ENCODE peak calls at places on chromosomes 6 and 20, in nine cellular contexts. C is esophagus squamous epithelium, M is fibroblast of lung, D is tibial nerve, V is A673, P is HFF-Myc, T is brain microvascular endothelial cell, S is body of pancreas, N is fibroblast of mammary gland. Q is an unnamed sample.
A peak's percentile ranks its signal among the peaks of the same experiment; 100 is the strongest.

GRCh38 chr6:110422444-110422822 is 7.1 kb upstream of the DDO start:
- DNase-seq in N (no peak), T (no peak), P (no peak), C (no peak), V (no peak), S (no peak), D (no peak), M (peak; percentile 20), Q (no peak)

GRCh38 chr6:37783831-37784584 is 35.5 kb upstream of the ZFAND3 start:
- DNase-seq in V (peak; percentile 18), D (peak; percentile 36), M (peak; percentile 51), C (no peak), T (peak; percentile 24), P (no peak), S (no peak), N (peak; percentile 50), Q (no peak)

GRCh38 chr6:62150048-62150663 is 135.9 kb downstream of the KHDRBS2 start:
- DNase-seq in P (peak; percentile 1), V (peak; percentile 47), N (peak; percentile 53), S (no peak), M (peak; percentile 23), T (peak; percentile 1), C (no peak), D (no peak), Q (no peak)

GRCh38 chr20:23094927-23095326 is 8.8 kb upstream of the CD93 start:
- DNase-seq in C (no peak), D (no peak), M (no peak), V (no peak), P (no peak), N (no peak), T (no peak), S (no peak), Q (no peak)

GRCh38 chr6:53325785-53326184 is 23.0 kb downstream of the ELOVL5 start:
- DNase-seq in N (no peak), T (no peak), C (no peak), V (no peak), M (no peak), D (no peak), P (no peak), S (no peak), Q (no peak)

GRCh38 chr20:20487811-20488210 is 119.9 kb downstream of the INSM1 start:
- DNase-seq in V (no peak), C (no peak), M (no peak), T (no peak), D (no peak), P (no peak), S (no peak), N (no peak), Q (no peak)

GRCh38 chr20:46151936-46152335 is 33.8 kb downstream of the CD40 start:
- DNase-seq in V (no peak), D (no peak), M (no peak), C (no peak), T (no peak), S (no peak), P (no peak), N (no peak), Q (no peak)

GRCh38 chr6:143806282-143807102 is 36.6 kb upstream of the LTV1 start:
- DNase-seq in P (peak; percentile 24), V (no peak), C (peak; percentile 0), M (peak; percentile 67), T (peak; percentile 93), N (peak; percentile 86), D (no peak), S (no peak), Q (no peak)

GRCh38 chr6:37473364-37474095 is 26.2 kb downstream of the CCDC167 start:
- DNase-seq in M (peak; percentile 39), C (no peak), T (no peak), P (no peak), D (no peak), S (peak; percentile 29), N (no peak), V (no peak), Q (no peak)

GRCh38 chr6:141598487-141598886 is 534.2 kb upstream of the GJE1 start:
- DNase-seq in N (peak; percentile 49), M (peak; percentile 33), S (no peak), D (no peak), T (no peak), P (no peak), C (no peak), V (no peak), Q (no peak)

GRCh38 chr20:40293740-40294139 is 395.3 kb downstream of the MAFB start:
- DNase-seq in D (peak; percentile 60), M (peak; percentile 20), V (no peak), T (no peak), C (no peak), P (no peak), S (no peak), N (peak; percentile 64), Q (no peak)

GRCh38 chr6:159997498-159998101 is 28.7 kb downstream of the IGF2R start:
- DNase-seq in V (no peak), D (no peak), N (no peak), P (no peak), S (no peak), C (no peak), M (no peak), T (no peak), Q (no peak)

GRCh38 chr6:159996626-159997497 is 28.0 kb downstream of the IGF2R start:
- DNase-seq in N (no peak), V (no peak), T (no peak), D (no peak), P (no peak), M (no peak), S (no peak), C (no peak), Q (no peak)

GRCh38 chr6:159992366-159992765 is 23.5 kb downstream of the IGF2R start:
- DNase-seq in C (no peak), V (no peak), P (no peak), M (no peak), S (no peak), N (no peak), T (no peak), D (no peak), Q (no peak)

GRCh38 chr6:159996087-159996622 is 27.3 kb downstream of the IGF2R start:
- DNase-seq in S (no peak), C (no peak), P (no peak), V (peak; percentile 27), D (no peak), T (no peak), N (no peak), M (no peak), Q (no peak)

GRCh38 chr6:159995405-159995804 is 26.5 kb downstream of the IGF2R start:
- DNase-seq in S (no peak), N (no peak), M (no peak), C (no peak), T (no peak), V (no peak), D (no peak), P (no peak), Q (no peak)
- H3K4me3 ChIP-seq in S (no peak overlapping the region), N (no peak overlapping the region), M (no peak overlapping the region), C (no peak overlapping the region), T (no peak overlapping the region), V (no peak overlapping the region), D (no peak overlapping the region), P (no peak overlapping the region), Q (no peak overlapping the region)

GRCh38 chr20:58722379-58722778 is 29.8 kb downstream of the NPEPL1 start:
- DNase-seq in C (no peak), V (no peak), S (no peak), M (no peak), T (no peak), D (no peak), P (no peak), N (no peak), Q (no peak)
- H3K4me3 ChIP-seq in C (no peak overlapping the region), V (no peak overlapping the region), S (no peak overlapping the region), M (no peak overlapping the region), T (no peak overlapping the region), D (no peak overlapping the region), P (no peak overlapping the region), N (no peak overlapping the region), Q (no peak overlapping the region)

GRCh38 chr20:8331740-8332412 is 199.8 kb downstream of the PLCB1 start:
- DNase-seq in S (peak; percentile 31), C (no peak), D (peak; percentile 10), M (peak; percentile 77), P (peak; percentile 30), V (peak; percentile 56), N (peak; percentile 79), T (peak; percentile 70), Q (no peak)

GRCh38 chr20:8335059-8335458 is 203.0 kb downstream of the PLCB1 start:
- DNase-seq in N (no peak), T (no peak), P (no peak), C (no peak), S (no peak), D (no peak), M (no peak), V (no peak), Q (no peak)

GRCh38 chr20:8334641-8335040 is 202.6 kb downstream of the PLCB1 start:
- DNase-seq in C (no peak), S (no peak), P (no peak), V (no peak), N (no peak), D (no peak), T (no peak), M (no peak), Q (no peak)

GRCh38 chr20:8339313-8339712 is 207.2 kb downstream of the PLCB1 start:
- DNase-seq in P (no peak), V (no peak), D (no peak), T (no peak), M (no peak), N (no peak), C (no peak), S (no peak), Q (no peak)

GRCh38 chr20:8335796-8336195 is 203.7 kb downstream of the PLCB1 start:
- DNase-seq in V (no peak), P (no peak), C (no peak), N (no peak), T (no peak), S (no peak), M (no peak), D (no peak), Q (no peak)
- H3K4me3 ChIP-seq in V (no peak overlapping the region), P (no peak overlapping the region), C (no peak overlapping the region), N (no peak overlapping the region), T (no peak overlapping the region), S (no peak overlapping the region), M (no peak overlapping the region), D (no peak overlapping the region), Q (no peak overlapping the region)

GRCh38 chr6:145865175-145865574 is 50.6 kb upstream of the FBXO30 start:
- DNase-seq in N (no peak), V (no peak), C (no peak), M (peak; percentile 44), S (no peak), D (no peak), T (no peak), P (no peak), Q (no peak)

GRCh38 chr6:145863396-145863795 is 48.8 kb upstream of the FBXO30 start:
- DNase-seq in S (no peak), C (no peak), V (no peak), T (no peak), D (no peak), N (no peak), P (no peak), M (no peak), Q (no peak)

GRCh38 chr6:145866449-145867401 is 52.1 kb upstream of the FBXO30 start:
- DNase-seq in V (no peak), C (no peak), P (no peak), N (no peak), M (no peak), D (no peak), T (no peak), S (no peak), Q (no peak)

GRCh38 chr6:145865595-145865994 is 51.0 kb upstream of the FBXO30 start:
- DNase-seq in V (no peak), T (no peak), M (no peak), S (no peak), C (no peak), N (no peak), P (no peak), D (no peak), Q (no peak)

GRCh38 chr6:145863988-145864616 is 49.5 kb upstream of the FBXO30 start:
- DNase-seq in N (no peak), V (no peak), S (no peak), D (no peak), P (no peak), C (no peak), M (no peak), T (no peak), Q (no peak)
- H3K4me3 ChIP-seq in N (no peak overlapping the region), V (no peak overlapping the region), S (no peak overlapping the region), D (no peak overlapping the region), P (no peak overlapping the region), C (no peak overlapping the region), M (no peak overlapping the region), T (no peak overlapping the region), Q (no peak overlapping the region)

Q was measured in coronary artery.